ENCODE peak calls at places on chromosomes 3 and 15, in ten cellular contexts. One of them, this sample, is unnamed.

GRCh38 chr3:31450345-31450744 is 82.4 kb upstream of the STT3B start:
- DNase-seq in coronary artery: no peak
- DNase-seq in gastrocnemius medialis: no peak
- DNase-seq in pancreas: no peak
- DNase-seq in neural progenitor cell: no peak
- DNase-seq in left ventricle myocardium inferior: no peak
- DNase-seq in mammary epithelial cell: no peak
- DNase-seq in suprapubic skin: no peak
- DNase-seq in PC-9: no peak
- DNase-seq in IMR-90: no peak
- DNase-seq in this sample: no peak

GRCh38 chr3:10985181-10985580 is 7.4 kb upstream of the SLC6A1 start:
- DNase-seq in left ventricle myocardium inferior: no peak
- DNase-seq in suprapubic skin: no peak
- DNase-seq in pancreas: no peak
- DNase-seq in IMR-90: no peak
- DNase-seq in coronary artery: no peak
- DNase-seq in neural progenitor cell: no peak
- DNase-seq in mammary epithelial cell: no peak
- DNase-seq in PC-9: no peak
- DNase-seq in gastrocnemius medialis: no peak
- DNase-seq in this sample: no peak

GRCh38 chr15:82986442-82986780 is 401 bp downstream of the RAMAC start:
- DNase-seq in left ventricle myocardium inferior: no peak
- DNase-seq in coronary artery: no peak
- DNase-seq in mammary epithelial cell: no peak
- DNase-seq in neural progenitor cell: no peak
- DNase-seq in PC-9: no peak
- DNase-seq in suprapubic skin: no peak
- DNase-seq in pancreas: no peak
- DNase-seq in gastrocnemius medialis: no peak
- DNase-seq in IMR-90: peak
- DNase-seq in this sample: peak

GRCh38 chr3:24344784-24345439 is 149.7 kb downstream of the THRB start:
- DNase-seq in left ventricle myocardium inferior: no peak
- DNase-seq in mammary epithelial cell: no peak
- DNase-seq in gastrocnemius medialis: no peak
- DNase-seq in PC-9: no peak
- DNase-seq in pancreas: no peak
- DNase-seq in neural progenitor cell: no peak
- DNase-seq in suprapubic skin: no peak
- DNase-seq in coronary artery: no peak
- DNase-seq in IMR-90: peak
- DNase-seq in this sample: peak

GRCh38 chr3:129745253-129745652 is 138.8 kb upstream of the PLXND1 start:
- DNase-seq in IMR-90: peak
- DNase-seq in pancreas: no peak
- DNase-seq in mammary epithelial cell: no peak
- DNase-seq in suprapubic skin: no peak
- DNase-seq in gastrocnemius medialis: no peak
- DNase-seq in coronary artery: no peak
- DNase-seq in PC-9: no peak
- DNase-seq in neural progenitor cell: no peak
- DNase-seq in left ventricle myocardium inferior: no peak
- DNase-seq in this sample: peak

GRCh38 chr3:60010778-60011177 is 961.0 kb upstream of the CFAP20DC start:
- DNase-seq in neural progenitor cell: no peak
- DNase-seq in suprapubic skin: no peak
- DNase-seq in IMR-90: no peak
- DNase-seq in mammary epithelial cell: no peak
- DNase-seq in coronary artery: no peak
- DNase-seq in left ventricle myocardium inferior: no peak
- DNase-seq in gastrocnemius medialis: no peak
- DNase-seq in pancreas: no peak
- DNase-seq in PC-9: no peak
- DNase-seq in this sample: no peak

GRCh38 chr15:70541511-70541910 is 221.8 kb downstream of the UACA start:
- DNase-seq in left ventricle myocardium inferior: no peak
- DNase-seq in suprapubic skin: peak
- DNase-seq in mammary epithelial cell: no peak
- DNase-seq in pancreas: no peak
- DNase-seq in coronary artery: no peak
- DNase-seq in PC-9: no peak
- DNase-seq in neural progenitor cell: no peak
- DNase-seq in gastrocnemius medialis: no peak
- DNase-seq in IMR-90: no peak
- DNase-seq in this sample: no peak

GRCh38 chr3:11059090-11059798 is 66.7 kb downstream of the SLC6A1 start:
- DNase-seq in left ventricle myocardium inferior: peak
- DNase-seq in mammary epithelial cell: peak
- DNase-seq in pancreas: peak
- DNase-seq in IMR-90: peak
- DNase-seq in gastrocnemius medialis: peak
- DNase-seq in suprapubic skin: peak
- DNase-seq in PC-9: peak
- DNase-seq in neural progenitor cell: peak
- DNase-seq in coronary artery: no peak
- DNase-seq in this sample: peak

GRCh38 chr3:133592843-133593242 is 19.4 kb downstream of the CDV3 start:
- DNase-seq in suprapubic skin: no peak
- DNase-seq in coronary artery: no peak
- DNase-seq in pancreas: no peak
- DNase-seq in neural progenitor cell: no peak
- DNase-seq in mammary epithelial cell: no peak
- DNase-seq in left ventricle myocardium inferior: no peak
- DNase-seq in IMR-90: no peak
- DNase-seq in PC-9: no peak
- DNase-seq in gastrocnemius medialis: no peak
- DNase-seq in this sample: no peak

GRCh38 chr3:18703798-18704197 is 278.7 kb upstream of the SATB1 start:
- DNase-seq in mammary epithelial cell: no peak
- DNase-seq in coronary artery: no peak
- DNase-seq in neural progenitor cell: no peak
- DNase-seq in PC-9: no peak
- DNase-seq in left ventricle myocardium inferior: no peak
- DNase-seq in suprapubic skin: no peak
- DNase-seq in pancreas: no peak
- DNase-seq in gastrocnemius medialis: no peak
- DNase-seq in IMR-90: no peak
- DNase-seq in this sample: no peak

GRCh38 chr15:64651573-64652260 is 123.7 kb downstream of the RBPMS2 start:
- DNase-seq in left ventricle myocardium inferior: no peak
- DNase-seq in gastrocnemius medialis: peak
- DNase-seq in mammary epithelial cell: peak
- DNase-seq in PC-9: peak
- DNase-seq in pancreas: no peak
- DNase-seq in suprapubic skin: no peak
- DNase-seq in coronary artery: no peak
- DNase-seq in neural progenitor cell: no peak
- DNase-seq in IMR-90: peak
- DNase-seq in this sample: no peak

GRCh38 chr3:190586631-190587000 is 72.7 kb downstream of the IL1RAP start:
- DNase-seq in gastrocnemius medialis: no peak
- DNase-seq in IMR-90: peak
- DNase-seq in suprapubic skin: no peak
- DNase-seq in left ventricle myocardium inferior: no peak
- DNase-seq in mammary epithelial cell: peak
- DNase-seq in neural progenitor cell: no peak
- DNase-seq in pancreas: no peak
- DNase-seq in coronary artery: no peak
- DNase-seq in PC-9: peak
- DNase-seq in this sample: no peak

GRCh38 chr15:90259524-90259923 is 5.9 kb upstream of the NGRN start:
- DNase-seq in mammary epithelial cell: peak
- DNase-seq in PC-9: no peak
- DNase-seq in left ventricle myocardium inferior: no peak
- DNase-seq in suprapubic skin: no peak
- DNase-seq in IMR-90: peak
- DNase-seq in neural progenitor cell: no peak
- DNase-seq in coronary artery: no peak
- DNase-seq in pancreas: no peak
- DNase-seq in gastrocnemius medialis: no peak
- DNase-seq in this sample: no peak

GRCh38 chr15:40451497-40452158 is 10.9 kb downstream of the BAHD1 start:
- DNase-seq in mammary epithelial cell: no peak
- DNase-seq in PC-9: no peak
- DNase-seq in coronary artery: no peak
- DNase-seq in left ventricle myocardium inferior: no peak
- DNase-seq in gastrocnemius medialis: no peak
- DNase-seq in neural progenitor cell: peak
- DNase-seq in IMR-90: no peak
- DNase-seq in pancreas: no peak
- DNase-seq in suprapubic skin: no peak
- DNase-seq in this sample: no peak

GRCh38 chr3:14363976-14364375 is 38.4 kb upstream of the SLC6A6 start:
- DNase-seq in IMR-90: peak
- DNase-seq in gastrocnemius medialis: no peak
- DNase-seq in mammary epithelial cell: no peak
- DNase-seq in suprapubic skin: no peak
- DNase-seq in left ventricle myocardium inferior: no peak
- DNase-seq in neural progenitor cell: no peak
- DNase-seq in pancreas: no peak
- DNase-seq in coronary artery: no peak
- DNase-seq in PC-9: no peak
- DNase-seq in this sample: no peak

GRCh38 chr15:98647026-98647773 is 1.1 kb upstream of the IGF1R start:
- DNase-seq in pancreas: peak
- DNase-seq in coronary artery: peak
- DNase-seq in IMR-90: peak
- DNase-seq in gastrocnemius medialis: no peak
- DNase-seq in mammary epithelial cell: peak
- DNase-seq in left ventricle myocardium inferior: peak
- DNase-seq in suprapubic skin: peak
- DNase-seq in PC-9: peak
- DNase-seq in neural progenitor cell: peak
- DNase-seq in this sample: no peak

DNA sequence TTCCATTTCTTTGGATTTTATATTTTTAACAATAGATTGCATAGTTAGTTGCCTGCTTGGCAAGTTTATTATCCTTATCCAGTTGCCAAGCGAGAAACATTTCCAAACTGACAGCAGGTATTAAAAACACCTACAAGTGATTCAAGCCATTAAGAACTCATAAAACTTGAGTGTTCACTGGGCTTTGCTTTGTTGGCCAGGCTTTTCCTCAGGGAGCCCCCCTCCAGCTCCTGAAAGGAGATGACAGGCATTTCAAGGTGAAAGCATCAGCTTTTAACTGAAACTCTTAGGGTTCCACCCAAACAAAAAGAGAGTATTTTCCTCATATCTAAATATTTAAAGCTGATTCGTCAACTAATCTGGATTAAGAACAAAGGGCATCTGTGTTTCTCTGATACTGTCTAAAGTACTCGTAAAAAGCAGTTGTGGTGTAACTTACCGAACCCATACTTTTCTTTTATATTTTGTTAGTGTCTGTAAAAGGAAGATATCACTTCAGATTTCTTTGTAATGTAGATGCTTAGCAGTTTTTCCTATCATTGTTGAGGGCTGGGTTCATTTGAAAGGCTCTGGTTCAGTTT is 363.4 kb downstream of the OTOL1 start:
- DNase-seq in mammary epithelial cell: no peak
- DNase-seq in coronary artery: no peak
- DNase-seq in pancreas: no peak
- DNase-seq in neural progenitor cell: no peak
- DNase-seq in left ventricle myocardium inferior: no peak
- DNase-seq in PC-9: no peak
- DNase-seq in IMR-90: no peak
- DNase-seq in suprapubic skin: no peak
- DNase-seq in gastrocnemius medialis: no peak
- DNase-seq in this sample: no peak
- TF ChIP-seq CTCF in mammary epithelial cell: no peak
- TF ChIP-seq CTCF in coronary artery: no peak
- TF ChIP-seq CTCF in pancreas: no peak
- TF ChIP-seq CTCF in neural progenitor cell: no peak
- TF ChIP-seq CTCF in left ventricle myocardium inferior: no peak
- TF ChIP-seq CTCF in PC-9: no peak
- TF ChIP-seq CTCF in IMR-90: no peak
- TF ChIP-seq CTCF in suprapubic skin: no peak
- TF ChIP-seq CTCF in gastrocnemius medialis: no peak
- TF ChIP-seq CTCF in this sample: no peak

GRCh38 chr3:160748226-160748625 is 7.8 kb upstream of the PPM1L start:
- DNase-seq in pancreas: no peak
- DNase-seq in IMR-90: no peak
- DNase-seq in neural progenitor cell: no peak
- DNase-seq in PC-9: no peak
- DNase-seq in left ventricle myocardium inferior: no peak
- DNase-seq in coronary artery: no peak
- DNase-seq in gastrocnemius medialis: no peak
- DNase-seq in suprapubic skin: no peak
- DNase-seq in mammary epithelial cell: no peak
- DNase-seq in this sample: no peak
- H3K4me3 ChIP-seq in pancreas: no peak
- H3K4me3 ChIP-seq in IMR-90: no peak
- H3K4me3 ChIP-seq in neural progenitor cell: no peak
- H3K4me3 ChIP-seq in PC-9: no peak
- H3K4me3 ChIP-seq in left ventricle myocardium inferior: no peak
- H3K4me3 ChIP-seq in coronary artery: no peak
- H3K4me3 ChIP-seq in gastrocnemius medialis: no peak
- H3K4me3 ChIP-seq in suprapubic skin: no peak
- H3K4me3 ChIP-seq in mammary epithelial cell: no peak
- H3K4me3 ChIP-seq in this sample: no peak

DNA sequence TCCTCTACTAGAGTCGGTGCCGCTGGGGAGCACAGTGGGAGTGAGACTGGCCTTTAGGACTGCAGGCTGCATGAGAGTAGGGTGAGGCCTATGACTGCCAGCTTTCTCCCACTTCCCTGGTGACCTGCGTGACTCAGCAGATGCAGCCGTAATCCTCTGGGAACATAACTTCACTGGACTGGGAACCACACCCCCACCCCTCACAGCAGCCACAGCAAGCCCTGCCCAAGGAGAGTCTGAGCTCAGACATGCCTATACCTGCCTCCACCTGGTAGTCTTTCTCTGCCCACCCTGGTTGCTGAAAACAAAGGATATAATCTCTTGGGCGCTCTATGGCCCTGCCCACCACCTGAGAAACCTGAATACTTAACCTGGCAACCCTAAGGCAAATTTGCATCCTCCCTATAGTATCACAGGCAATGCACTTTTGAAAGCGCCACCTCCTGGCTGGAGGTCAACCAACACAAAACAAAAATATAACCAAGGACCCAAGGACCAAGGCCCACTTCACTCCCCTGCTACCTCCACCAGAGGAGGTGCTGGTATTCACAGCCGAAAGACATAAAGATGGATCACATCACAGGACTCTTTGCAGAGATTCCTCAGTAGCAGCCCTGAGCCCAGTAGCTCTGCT is 308.9 kb downstream of the CTNNB1 start:
- DNase-seq in pancreas: no peak
- DNase-seq in mammary epithelial cell: peak
- DNase-seq in PC-9: peak
- DNase-seq in IMR-90: no peak
- DNase-seq in suprapubic skin: no peak
- DNase-seq in gastrocnemius medialis: no peak
- DNase-seq in neural progenitor cell: no peak
- DNase-seq in left ventricle myocardium inferior: no peak
- DNase-seq in coronary artery: no peak
- DNase-seq in this sample: no peak
- TF ChIP-seq CTCF in pancreas: no peak
- TF ChIP-seq CTCF in mammary epithelial cell: peak
- TF ChIP-seq CTCF in PC-9: no peak
- TF ChIP-seq CTCF in IMR-90: no peak
- TF ChIP-seq CTCF in suprapubic skin: no peak
- TF ChIP-seq CTCF in gastrocnemius medialis: no peak
- TF ChIP-seq CTCF in neural progenitor cell: peak
- TF ChIP-seq CTCF in left ventricle myocardium inferior: no peak
- TF ChIP-seq CTCF in coronary artery: no peak
- TF ChIP-seq CTCF in this sample: no peak

GRCh38 chr3:122325769-122326168 is 721 bp downstream of the CSTA start:
- DNase-seq in left ventricle myocardium inferior: no peak
- DNase-seq in mammary epithelial cell: no peak
- DNase-seq in coronary artery: no peak
- DNase-seq in gastrocnemius medialis: no peak
- DNase-seq in IMR-90: no peak
- DNase-seq in pancreas: no peak
- DNase-seq in PC-9: no peak
- DNase-seq in neural progenitor cell: no peak
- DNase-seq in suprapubic skin: no peak
- DNase-seq in this sample: no peak
- H3K4me3 ChIP-seq in left ventricle myocardium inferior: no peak
- H3K4me3 ChIP-seq in mammary epithelial cell: peak
- H3K4me3 ChIP-seq in coronary artery: peak
- H3K4me3 ChIP-seq in gastrocnemius medialis: no peak
- H3K4me3 ChIP-seq in IMR-90: no peak
- H3K4me3 ChIP-seq in pancreas: no peak
- H3K4me3 ChIP-seq in PC-9: no peak
- H3K4me3 ChIP-seq in neural progenitor cell: no peak
- H3K4me3 ChIP-seq in suprapubic skin: peak
- H3K4me3 ChIP-seq in this sample: no peak

This sample was measured in astrocyte of the cerebellum.